ENCODE peak calls at places on chromosomes 3 and 15, in seven cellular contexts. D is fibroblast of lung, I is neural progenitor cell, Y is lower lobe of right lung, P is tibial nerve, J is uterus, B is bronchial epithelial cell. A is an unnamed sample.

GRCh38 chr3:140505256-140505655 is 172.6 kb upstream of the TRIM42 start:
- DNase-seq in D (no peak), I (peak; percentile 58), Y (no peak), P (no peak), J (no peak), B (no peak), A (peak; percentile 69)

GRCh38 chr15:64522226-64522823 is 61.9 kb downstream of the ZNF609 start:
- DNase-seq in D (peak; percentile 33), I (no peak), Y (no peak), P (no peak), J (no peak), B (no peak), A (no peak)

GRCh38 chr3:72099331-72100061 is 314.5 kb upstream of the PROK2 start:
- DNase-seq in D (no peak), I (peak; percentile 43), Y (no peak), P (no peak), J (no peak), B (no peak), A (no peak)

GRCh38 chr15:84908564-84908963 is 24.1 kb downstream of the SLC28A1 start:
- DNase-seq in D (no peak), I (no peak), Y (no peak), P (no peak), J (no peak), B (no peak), A (no peak)

GRCh38 chr3:97827741-97828471 is 6.1 kb downstream of the CRYBG3 start:
- DNase-seq in D (no peak), I (no peak), Y (no peak), P (no peak), J (no peak), B (no peak), A (no peak)

GRCh38 chr3:72679540-72680198 is 168.6 kb downstream of the SHQ1 start:
- DNase-seq in D (peak; percentile 7), I (no peak), Y (no peak), P (no peak), J (no peak), B (no peak), A (no peak)

GRCh38 chr3:178603735-178604134 is 67.5 kb downstream of the KCNMB2 start:
- DNase-seq in D (no peak), I (no peak), Y (no peak), P (no peak), J (no peak), B (no peak), A (no peak)

GRCh38 chr3:160648701-160649100 is 28.3 kb upstream of the ARL14 start:
- DNase-seq in D (no peak), I (no peak), Y (no peak), P (no peak), J (no peak), B (peak; percentile 33), A (no peak)

GRCh38 chr15:52294881-52295420 is 653 bp downstream of the MYO5C start:
- DNase-seq in D (no peak), I (peak; percentile 36), Y (no peak), P (no peak), J (no peak), B (no peak), A (no peak)

GRCh38 chr3:58336135-58336882 is 3.6 kb downstream of the PXK start:
- DNase-seq in D (peak; percentile 78), I (no peak), Y (no peak), P (no peak), J (no peak), B (peak; percentile 43), A (peak; percentile 28)

GRCh38 chr15:51100785-51101489 is 6.2 kb upstream of the TNFAIP8L3 start:
- DNase-seq in D (no peak), I (no peak), Y (no peak), P (no peak), J (no peak), B (no peak), A (no peak)

GRCh38 chr15:72784233-72784876 is 797 bp upstream of the ADPGK start:
- DNase-seq in D (peak; percentile 94), I (peak; percentile 86), Y (no peak), P (no peak), J (no peak), B (peak; percentile 77), A (peak; percentile 48)

GRCh38 chr15:72474912-72475601 is 927 bp downstream of the ARIH1 start:
- DNase-seq in D (peak; percentile 79), I (peak; percentile 84), Y (peak; percentile 89), P (peak; percentile 48), J (peak; percentile 70), B (peak; percentile 75), A (no peak)

GRCh38 chr3:189071452-189071851 is 100.3 kb upstream of the TPRG1 start:
- DNase-seq in D (no peak), I (no peak), Y (no peak), P (no peak), J (no peak), B (peak; percentile 86), A (no peak)

GRCh38 chr15:74428442-74428787 is 5.3 kb downstream of the SEMA7A start:
- DNase-seq in D (no peak), I (no peak), Y (no peak), P (no peak), J (no peak), B (no peak), A (no peak)

GRCh38 chr3:187012609-187013051 is 82.3 kb downstream of the ST6GAL1 start:
- DNase-seq in D (no peak), I (no peak), Y (no peak), P (no peak), J (no peak), B (no peak), A (no peak)

GRCh38 chr15:67779160-67780111 is 45.9 kb upstream of the SKOR1 start:
- DNase-seq in D (no peak), I (no peak), Y (no peak), P (no peak), J (no peak), B (no peak), A (no peak)

GRCh38 chr15:90425726-90426346 is 37.8 kb downstream of the IQGAP1 start:
- DNase-seq in D (no peak), I (peak; percentile 45), Y (no peak), P (no peak), J (no peak), B (no peak), A (no peak)

GRCh38 chr3:114498779-114499370 is 205.0 kb downstream of the TIGIT start:
- DNase-seq in D (peak; percentile 66), I (peak; percentile 36), Y (no peak), P (no peak), J (no peak), B (peak; percentile 92), A (peak; percentile 81)

GRCh38 chr15:64893481-64894394 is 18.0 kb upstream of the ANKDD1A start:
- DNase-seq in D (peak; percentile 94), I (peak; percentile 97), Y (peak; percentile 95), P (peak; percentile 81), J (peak; percentile 92), B (peak; percentile 94), A (peak; percentile 86)

GRCh38 chr3:66276705-66277274 is 56.0 kb downstream of the SLC25A26 start:
- DNase-seq in D (peak; percentile 87), I (peak; percentile 74), Y (no peak), P (peak; percentile 45), J (peak; percentile 47), B (peak; percentile 67), A (peak; percentile 31)

GRCh38 chr3:37474936-37475335 is 300.6 kb upstream of the LRRFIP2 start:
- DNase-seq in D (peak; percentile 33), I (no peak), Y (no peak), P (no peak), J (no peak), B (no peak), A (no peak)

GRCh38 chr15:52568569-52569243 is at the start of gene ARPP19:
- DNase-seq in D (peak; percentile 89), I (peak; percentile 97), Y (peak; percentile 94), P (peak; percentile 72), J (peak; percentile 87), B (peak; percentile 88), A (peak; percentile 78)

GRCh38 chr3:6112546-6112945 is 748.4 kb upstream of the GRM7 start:
- DNase-seq in D (no peak), I (no peak), Y (no peak), P (no peak), J (no peak), B (no peak), A (no peak)
- H3K36me3 ChIP-seq in D (no peaks in the 10 kb centered on the region), I (no peaks in the 10 kb centered on the region), Y (no peaks in the 10 kb centered on the region), P (no peaks in the 10 kb centered on the region), J (no peaks in the 10 kb centered on the region), B (no peaks in the 10 kb centered on the region), A (no peaks in the 10 kb centered on the region)

GRCh38 chr3:136351905-136352304 is 101.8 kb downstream of the PCCB start:
- DNase-seq in D (no peak), I (peak; percentile 4), Y (no peak), P (no peak), J (no peak), B (no peak), A (no peak)
- TF ChIP-seq CTCF in D (no peak), I (peak; percentile 32), Y (peak; percentile 9), P (no peak), J (no peak), B (no peak), A (no peak)

GRCh38 chr3:9785602-9786001 is 6.7 kb downstream of the TADA3 start:
- DNase-seq in D (no peak), I (no peak), Y (no peak), P (no peak), J (no peak), B (no peak), A (no peak)

GRCh38 chr3:9786209-9786739 is 6.0 kb downstream of the TADA3 start:
- DNase-seq in D (no peak), I (no peak), Y (no peak), P (no peak), J (no peak), B (no peak), A (no peak)

GRCh38 chr3:9784876-9785443 is 7.3 kb downstream of the TADA3 start:
- DNase-seq in D (peak; percentile 52), I (no peak), Y (no peak), P (no peak), J (no peak), B (no peak), A (no peak)

GRCh38 chr3:9786825-9787654 is 5.2 kb downstream of the TADA3 start:
- DNase-seq in D (no peak), I (no peak), Y (no peak), P (no peak), J (no peak), B (no peak), A (no peak)

GRCh38 chr3:9787714-9788113 is 4.6 kb downstream of the TADA3 start:
- DNase-seq in D (no peak), I (no peak), Y (no peak), P (no peak), J (no peak), B (no peak), A (no peak)
- H3K36me3 ChIP-seq in D (peaks cover 25% of the 10 kb centered on the region), I (peaks cover 10% of the 10 kb centered on the region), Y (peaks cover 81% of the 10 kb centered on the region), P (peaks cover 5% of the 10 kb centered on the region), J (no peaks in the 10 kb centered on the region), B (peaks cover 19% of the 10 kb centered on the region), A (peaks cover 7% of the 10 kb centered on the region)

DNA sequence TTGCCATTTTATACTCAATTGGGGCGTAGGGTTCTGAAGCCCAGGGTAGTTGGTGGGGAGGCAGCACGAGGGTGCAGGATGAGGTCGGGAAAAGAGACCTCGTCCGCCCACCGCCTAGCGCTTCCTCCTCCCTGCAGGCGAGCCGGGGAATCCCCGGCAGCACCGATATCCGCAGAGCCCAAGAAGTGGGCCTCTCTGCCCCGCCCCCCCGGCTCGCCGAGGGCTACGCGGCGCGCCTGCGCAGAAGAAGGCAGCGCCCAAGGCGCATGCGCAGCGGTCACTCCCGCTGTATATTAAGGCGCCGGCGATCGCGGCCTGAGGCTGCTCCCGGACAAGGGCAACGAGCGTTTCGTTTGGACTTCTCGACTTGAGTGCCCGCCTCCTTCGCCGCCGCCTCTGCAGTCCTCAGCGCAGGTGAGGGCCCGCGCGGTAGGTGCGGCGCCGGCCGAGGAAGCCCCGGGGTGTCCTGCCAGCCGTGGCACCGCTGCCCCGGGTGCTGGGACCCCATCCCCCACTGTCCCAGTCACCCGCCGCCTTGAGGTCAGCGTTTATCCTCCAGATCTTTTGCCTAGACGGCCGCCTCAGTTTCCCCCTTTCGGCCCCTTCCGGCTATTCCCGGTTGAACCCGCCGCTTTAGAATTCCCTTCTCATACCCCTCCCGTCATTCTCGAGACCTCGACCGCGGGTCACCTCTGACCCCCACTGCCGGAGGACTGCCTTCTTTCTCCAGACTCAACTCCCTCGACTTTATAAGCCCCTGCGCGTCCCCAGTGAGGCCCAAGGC is at the start of gene ALAS1:
- DNase-seq in D (peak; percentile 85), I (peak; percentile 98), Y (peak; percentile 96), P (peak; percentile 87), J (peak; percentile 94), B (peak; percentile 70), A (peak; percentile 51)
- TF ChIP-seq CTCF in D (no peak), I (peak; percentile 33), Y (peak; percentile 18), P (no peak), J (peak; percentile 48), B (no peak), A (no peak)